ENCODE peak calls at places on chromosome 1, in nine cellular contexts. C is tibial nerve, K is uterus, Z is OCI-LY7, G is A549, R is IMR-90, X is H9, E is body of pancreas, I is cardiac muscle cell. L is an unnamed sample.

GRCh38 chr1:154777151-154777550 is 92.9 kb downstream of the KCNN3 start:
- DNase-seq in E (no peak), Z (no peak), C (no peak), K (no peak), X (no peak), I (no peak), G (no peak), R (no peak), L (no peak)

GRCh38 chr1:219876798-219877209 is 51.6 kb downstream of the SLC30A10 start:
- DNase-seq in I (no peak), R (no peak), C (no peak), G (no peak), X (no peak), K (no peak), Z (no peak), E (peak), L (no peak)

GRCh38 chr1:221363074-221363473 is 378.8 kb downstream of the DUSP10 start:
- DNase-seq in I (no peak), G (no peak), C (no peak), X (no peak), R (no peak), E (no peak), Z (no peak), K (no peak), L (no peak)

GRCh38 chr1:228315945-228316588 is 90.6 kb downstream of the TRIM11 start:
- DNase-seq in Z (no peak), I (no peak), K (peak), C (peak), E (peak), G (no peak), R (no peak), X (peak), L (peak)

GRCh38 chr1:55522353-55522903 is 307.3 kb upstream of the USP24 start:
- DNase-seq in G (no peak), E (no peak), I (no peak), K (peak), C (no peak), X (no peak), Z (no peak), R (no peak), L (no peak)

GRCh38 chr1:215143497-215143896 is 61.0 kb downstream of the KCNK2 start:
- DNase-seq in G (no peak), E (no peak), X (no peak), Z (no peak), R (no peak), C (no peak), I (peak), K (no peak), L (no peak)

GRCh38 chr1:29498126-29499100 is 262.1 kb downstream of the PTPRU start:
- DNase-seq in K (no peak), G (no peak), C (no peak), I (no peak), Z (no peak), X (peak), R (peak), E (no peak), L (peak)

GRCh38 chr1:168726311-168726710 is 2.7 kb downstream of the DPT start:
- DNase-seq in I (no peak), Z (no peak), G (no peak), X (no peak), R (no peak), K (peak), C (no peak), E (no peak), L (no peak)

GRCh38 chr1:181767001-181767708 is 283.8 kb downstream of the CACNA1E start:
- DNase-seq in E (peak), Z (no peak), C (no peak), G (no peak), I (no peak), R (no peak), X (no peak), K (no peak), L (no peak)

GRCh38 chr1:31904339-31905092 is 33.7 kb downstream of the PTP4A2 start:
- DNase-seq in K (no peak), R (peak), I (no peak), G (no peak), Z (no peak), X (no peak), C (no peak), E (no peak), L (no peak)

GRCh38 chr1:196063952-196064351 is 544.3 kb downstream of the KCNT2 start:
- DNase-seq in X (no peak), Z (no peak), R (no peak), C (no peak), E (no peak), I (no peak), G (no peak), K (no peak), L (no peak)

GRCh38 chr1:64183985-64184440 is 19.4 kb upstream of the UBE2U start:
- DNase-seq in G (no peak), E (no peak), C (no peak), K (no peak), I (no peak), R (peak), Z (no peak), X (no peak), L (no peak)

GRCh38 chr1:228424685-228425660 is 8.3 kb upstream of the TRIM17 start:
- DNase-seq in R (no peak), G (no peak), X (no peak), K (no peak), I (no peak), E (no peak), Z (no peak), C (no peak), L (no peak)

GRCh38 chr1:89810880-89811279 is 10.0 kb upstream of the LRRC8D start:
- DNase-seq in G (no peak), K (no peak), R (no peak), I (no peak), Z (no peak), X (no peak), E (no peak), C (no peak), L (no peak)

GRCh38 chr1:89815611-89816010 is 5.2 kb upstream of the LRRC8D start:
- DNase-seq in G (no peak), C (no peak), E (no peak), I (no peak), X (no peak), K (no peak), Z (no peak), R (no peak), L (no peak)

GRCh38 chr1:89815040-89815439 is 5.8 kb upstream of the LRRC8D start:
- DNase-seq in K (no peak), I (no peak), X (no peak), E (no peak), G (no peak), R (no peak), Z (no peak), C (no peak), L (no peak)

GRCh38 chr1:89810302-89810701 is 10.5 kb upstream of the LRRC8D start:
- DNase-seq in Z (no peak), E (no peak), X (no peak), G (no peak), I (no peak), R (no peak), C (no peak), K (no peak), L (no peak)

GRCh38 chr1:89812992-89813391 is 7.8 kb upstream of the LRRC8D start:
- DNase-seq in X (no peak), K (peak), Z (no peak), E (no peak), R (peak), C (no peak), I (no peak), G (no peak), L (no peak)
- H3K27ac ChIP-seq in X (no peak), K (peak), Z (no peak), E (no peak), R (no peak), C (no peak), I (no peak), G (no peak), L (no peak)

DNA sequence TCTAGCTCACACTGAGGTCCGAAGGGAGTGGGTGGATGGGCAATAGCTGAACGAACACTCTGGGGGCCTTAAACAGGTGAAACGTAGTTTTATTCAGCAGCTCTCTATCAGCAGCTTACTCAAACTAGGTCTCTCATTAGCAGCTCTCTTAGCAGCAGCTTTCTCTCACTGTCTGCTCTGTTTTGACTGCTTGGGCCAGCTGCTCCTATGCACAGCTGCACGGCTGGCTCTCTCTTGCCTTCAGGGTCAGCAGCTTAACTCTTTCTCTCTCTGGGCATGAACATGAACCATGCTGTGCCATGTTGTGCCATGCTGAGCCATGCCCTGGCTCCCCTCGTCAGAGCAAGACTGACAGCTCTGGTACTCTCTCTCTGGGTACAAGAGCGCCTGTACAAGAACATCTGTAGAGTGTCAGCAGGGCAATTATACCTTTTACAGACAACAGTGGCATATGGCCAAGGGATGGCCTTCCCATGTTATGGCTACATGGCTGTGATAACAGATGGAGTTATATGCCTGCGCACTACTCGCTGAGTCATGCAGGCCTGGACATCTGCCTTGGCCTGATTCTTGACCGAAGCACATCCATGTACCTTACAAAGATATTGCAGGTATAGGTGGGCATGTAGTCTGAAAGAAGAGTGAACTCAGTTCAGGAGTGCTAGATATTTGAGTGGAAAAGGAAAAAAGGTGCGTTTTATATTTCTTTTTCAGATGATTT is 152.4 kb downstream of the LEPR start:
- DNase-seq in K (no peak), Z (no peak), E (no peak), R (no peak), C (no peak), I (no peak), X (no peak), G (no peak), L (no peak)
- H3K27ac ChIP-seq in K (no peak), Z (no peak), E (no peak), R (no peak), C (no peak), I (no peak), X (no peak), G (no peak), L (no peak)

GRCh38 chr1:194466706-194467105 is 1280.3 kb upstream of the B3GALT2 start:
- DNase-seq in Z (no peak), K (no peak), R (no peak), C (no peak), I (peak), E (no peak), G (no peak), X (no peak), L (no peak)
- H3K27ac ChIP-seq in Z (no peak), K (no peak), R (no peak), C (no peak), I (no peak), E (no peak), G (no peak), X (no peak), L (no peak)

GRCh38 chr1:225658041-225658440 is 5.1 kb upstream of the ENAH start:
- DNase-seq in K (no peak), C (no peak), R (peak), X (no peak), G (no peak), Z (no peak), E (no peak), I (no peak), L (no peak)
- H3K27ac ChIP-seq in K (peak), C (peak), R (peak), X (no peak), G (peak), Z (no peak), E (no peak), I (peak), L (peak)

DNA sequence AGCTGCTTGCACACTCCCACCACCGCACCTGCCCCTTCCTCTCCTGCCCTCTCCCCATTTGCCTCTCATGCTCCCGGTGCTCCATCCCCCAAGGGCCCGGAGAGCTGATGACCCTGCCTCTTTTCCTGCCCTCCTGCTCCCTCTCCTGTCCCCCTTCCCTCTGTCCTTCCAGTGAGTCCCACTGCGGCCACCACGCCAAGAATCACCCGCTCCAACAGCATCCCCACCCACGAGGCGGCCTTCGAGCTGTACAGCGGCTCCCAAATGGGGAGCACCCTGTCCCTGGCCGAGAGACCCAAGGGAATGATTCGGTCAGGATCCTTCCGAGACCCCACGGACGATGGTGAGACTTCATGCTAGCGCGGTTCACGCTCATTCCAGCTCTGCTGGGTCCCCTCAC is 40.7 kb upstream of the IPO9 start:
- DNase-seq in E (no peak), I (no peak), X (no peak), G (no peak), Z (no peak), R (no peak), K (no peak), C (no peak), L (peak)
- H3K27ac ChIP-seq in E (no peak), I (peak), X (no peak), G (no peak), Z (no peak), R (no peak), K (no peak), C (peak), L (peak)

GRCh38 chr1:211830330-211831142 is at the start of gene LPGAT1:
- DNase-seq in E (peak), R (peak), K (peak), Z (peak), I (peak), G (peak), X (peak), C (peak), L (no peak)
- H3K27ac ChIP-seq in E (peak), R (peak), K (peak), Z (peak), I (peak), G (peak), X (no peak), C (peak), L (peak)

GRCh38 chr1:17520473-17521319 is 18.8 kb upstream of the ARHGEF10L start:
- DNase-seq in C (no peak), R (no peak), I (no peak), K (no peak), X (no peak), Z (no peak), G (no peak), E (no peak), L (no peak)
- H3K27ac ChIP-seq in C (no peak), R (no peak), I (no peak), K (no peak), X (no peak), Z (no peak), G (no peak), E (peak), L (no peak)

GRCh38 chr1:156760092-156760795 is 7.1 kb upstream of the PRCC start:
- DNase-seq in Z (no peak), R (no peak), E (no peak), I (no peak), C (no peak), G (no peak), K (no peak), X (no peak), L (no peak)
- H3K27ac ChIP-seq in Z (no peak), R (no peak), E (no peak), I (peak), C (no peak), G (no peak), K (no peak), X (no peak), L (no peak)